ENCODE peak calls at places on chromosome 12, in seven cellular contexts. Y is AG09309, O is AG10803, Q is SW480, U is NCI-H748 treated with DMSO at 0.1 percent for 48 hours, E is fibroblast of the conjunctiva, I is SW 1271. X is an unnamed sample.

GRCh38 chr12:87866602-87867292 is 162.5 kb downstream of the C12orf50 start:
- DNase-seq in O (peak; percentile 22), I (no peak), Y (no peak), E (peak; percentile 10), Q (peak; percentile 16), U (peak; percentile 4), X (no peak)

GRCh38 chr12:20370001-20370381 is 1.7 kb downstream of the PDE3A start:
- DNase-seq in U (no peak), O (no peak), I (no peak), Q (no peak), E (no peak), Y (no peak), X (peak; percentile 81)

GRCh38 chr12:88579572-88579940 is 715 bp downstream of the KITLG start:
- DNase-seq in U (no peak), Y (no peak), I (no peak), O (no peak), E (no peak), Q (peak; percentile 20), X (no peak)

GRCh38 chr12:124188561-124189405 is 106.1 kb upstream of the RFLNA start:
- DNase-seq in Q (no peak), I (no peak), O (peak; percentile 31), U (no peak), E (no peak), Y (no peak), X (no peak)

GRCh38 chr12:85468356-85469157 is 188.5 kb downstream of the ALX1 start:
- DNase-seq in U (peak; percentile 44), Q (peak; percentile 45), I (no peak), O (peak; percentile 56), Y (peak; percentile 23), E (peak; percentile 54), X (no peak)

GRCh38 chr12:113424915-113425823 is 3.0 kb downstream of the SDSL start:
- DNase-seq in Y (no peak), Q (no peak), I (no peak), U (no peak), E (peak; percentile 30), O (peak; percentile 57), X (peak; percentile 89)

GRCh38 chr12:109552971-109553370 is 20.3 kb downstream of the MMAB start:
- DNase-seq in O (no peak), Q (no peak), U (no peak), E (no peak), I (no peak), Y (no peak), X (no peak)

GRCh38 chr12:29282452-29282851 is 98.5 kb downstream of the ERGIC2 start:
- DNase-seq in U (no peak), E (no peak), O (no peak), Q (no peak), Y (no peak), I (no peak), X (no peak)

GRCh38 chr12:39605996-39606395 is 13.6 kb downstream of the ABCD2 start:
- DNase-seq in O (peak; percentile 4), E (no peak), Q (no peak), I (no peak), Y (no peak), U (no peak), X (no peak)

GRCh38 chr12:52206309-52207040 is 14.7 kb upstream of the KRT80 start:
- DNase-seq in Q (peak; percentile 76), E (no peak), U (no peak), Y (no peak), O (no peak), I (no peak), X (no peak)

GRCh38 chr12:2167231-2167630 is 114.4 kb downstream of the CACNA1C start:
- DNase-seq in E (no peak), Q (no peak), O (no peak), Y (no peak), U (no peak), I (no peak), X (no peak)

GRCh38 chr12:1927751-1928351 is 9.4 kb upstream of the CACNA2D4 start:
- DNase-seq in O (peak; percentile 41), I (no peak), U (no peak), Y (no peak), E (no peak), Q (no peak), X (peak; percentile 78)